ENCODE peak calls at places on chromosomes 6 and 20, in ten cellular contexts. N is mammary epithelial cell, U is HCT116, Z is fibroblast of lung, V is K562, A is MM.1S, K is astrocyte, B is hepatocyte, G is GM23248, W is neural progenitor cell. O is an unnamed sample.

GRCh38 chr6:157946865-157947532 is 34.7 kb upstream of the SYNJ2 start:
- DNase-seq in V (peak; percentile 64), Z (peak; percentile 28), K (no peak), W (peak; percentile 47), A (peak; percentile 12), B (no peak), U (no peak), N (no peak), G (peak; percentile 21), O (no peak)

GRCh38 chr20:56069016-56069415 is 63.7 kb upstream of the CBLN4 start:
- DNase-seq in V (no peak), A (no peak), Z (no peak), W (no peak), K (no peak), U (no peak), G (no peak), B (no peak), N (no peak), O (no peak)

GRCh38 chr6:31723245-31723979 is at the start of gene MPIG6B:
- DNase-seq in G (no peak), N (no peak), K (no peak), V (no peak), A (no peak), B (no peak), Z (no peak), W (no peak), U (no peak), O (no peak)

GRCh38 chr6:119109654-119110325 is 31.3 kb upstream of the FAM184A start:
- DNase-seq in V (no peak), N (no peak), K (no peak), B (no peak), W (no peak), A (peak; percentile 21), G (peak; percentile 14), U (no peak), Z (no peak), O (no peak)

GRCh38 chr20:56626367-56627121 is 2.6 kb upstream of the TFAP2C start:
- DNase-seq in N (no peak), Z (no peak), A (no peak), K (no peak), B (peak; percentile 71), U (peak; percentile 10), W (peak; percentile 89), G (peak; percentile 52), V (peak; percentile 67), O (peak; percentile 86)

GRCh38 chr6:131379951-131380350 is 193.1 kb upstream of the ARG1 start:
- DNase-seq in N (peak; percentile 56), G (peak; percentile 91), U (no peak), Z (peak; percentile 27), A (no peak), B (peak; percentile 23), V (no peak), K (peak; percentile 92), W (no peak), O (no peak)

GRCh38 chr20:14915356-14915755 is 577.9 kb upstream of the FLRT3 start:
- DNase-seq in Z (no peak), V (no peak), N (no peak), G (no peak), W (no peak), B (peak; percentile 21), A (no peak), U (no peak), K (no peak), O (no peak)

GRCh38 chr6:75609639-75610590 is 8.2 kb downstream of the SENP6 start:
- DNase-seq in U (no peak), Z (peak; percentile 18), V (no peak), B (no peak), G (peak; percentile 34), W (no peak), K (peak; percentile 77), A (no peak), N (peak; percentile 9), O (no peak)

GRCh38 chr6:158828807-158829206 is 9.6 kb upstream of the EZR start:
- DNase-seq in K (no peak), N (no peak), V (no peak), B (no peak), U (no peak), G (no peak), A (no peak), W (no peak), Z (no peak), O (no peak)

GRCh38 chr20:1764136-1765033 is 106.8 kb upstream of the SIRPG start:
- DNase-seq in Z (peak; percentile 87), N (peak; percentile 66), G (peak; percentile 88), A (peak; percentile 81), B (peak; percentile 84), K (peak; percentile 71), V (peak; percentile 50), U (peak; percentile 78), W (peak; percentile 80), O (peak; percentile 76)

DNA sequence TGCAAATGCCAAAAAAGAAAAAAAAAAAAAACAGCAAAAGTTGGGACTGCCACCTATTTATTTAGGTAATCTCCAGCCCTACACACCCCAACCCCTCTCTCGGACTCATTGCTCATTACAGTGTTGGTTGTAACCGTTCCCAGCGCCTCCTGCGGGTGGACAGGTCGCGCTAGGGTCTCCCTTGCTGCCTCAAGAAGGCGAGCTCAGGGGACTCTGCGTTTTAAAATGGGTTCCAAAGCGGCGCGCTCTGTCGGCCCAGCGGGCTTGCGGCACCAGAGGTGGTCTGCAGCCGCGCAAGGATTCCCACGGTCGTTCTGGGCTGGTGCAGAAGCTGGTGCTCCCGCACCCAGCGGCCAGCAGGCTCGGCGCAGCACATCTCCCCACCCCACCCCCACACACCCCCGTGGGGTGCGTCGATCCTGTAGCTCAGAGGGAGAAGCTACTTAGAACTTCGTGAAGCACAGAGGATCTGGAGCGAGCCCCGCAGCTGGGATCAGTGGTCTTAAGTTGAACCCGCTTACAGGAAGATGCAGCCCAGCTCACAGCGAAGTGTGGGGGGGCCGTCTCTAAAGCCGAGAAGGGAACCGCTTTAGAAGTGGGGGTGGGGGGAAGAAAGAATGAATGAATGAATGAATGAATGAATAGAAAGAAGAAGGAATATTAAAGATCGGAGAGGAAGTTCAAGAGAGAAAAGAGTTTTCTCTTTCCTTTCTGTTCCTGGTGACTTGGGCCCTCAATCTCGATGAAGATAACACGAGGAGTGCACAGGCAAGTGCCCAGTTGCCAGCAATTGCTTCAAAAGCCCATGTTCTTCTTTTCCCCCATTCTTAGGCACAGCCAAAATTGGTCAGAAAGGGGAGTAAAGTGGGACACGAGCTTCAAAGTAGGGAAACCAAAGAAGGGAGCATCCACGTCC is 766 bp downstream of the TFAP2A start:
- DNase-seq in N (peak; percentile 71), W (peak; percentile 78), G (peak; percentile 65), V (no peak), B (peak; percentile 46), A (no peak), U (no peak), K (no peak), Z (no peak), O (peak; percentile 63)
- TF ChIP-seq EZH2 in N (no peak), W (peak; percentile 84), G (peak; percentile 80), V (no peak), B (peak; percentile 10), A (no peak), U (no peak), K (peak; percentile 76), Z (no peak), O (no peak)

DNA sequence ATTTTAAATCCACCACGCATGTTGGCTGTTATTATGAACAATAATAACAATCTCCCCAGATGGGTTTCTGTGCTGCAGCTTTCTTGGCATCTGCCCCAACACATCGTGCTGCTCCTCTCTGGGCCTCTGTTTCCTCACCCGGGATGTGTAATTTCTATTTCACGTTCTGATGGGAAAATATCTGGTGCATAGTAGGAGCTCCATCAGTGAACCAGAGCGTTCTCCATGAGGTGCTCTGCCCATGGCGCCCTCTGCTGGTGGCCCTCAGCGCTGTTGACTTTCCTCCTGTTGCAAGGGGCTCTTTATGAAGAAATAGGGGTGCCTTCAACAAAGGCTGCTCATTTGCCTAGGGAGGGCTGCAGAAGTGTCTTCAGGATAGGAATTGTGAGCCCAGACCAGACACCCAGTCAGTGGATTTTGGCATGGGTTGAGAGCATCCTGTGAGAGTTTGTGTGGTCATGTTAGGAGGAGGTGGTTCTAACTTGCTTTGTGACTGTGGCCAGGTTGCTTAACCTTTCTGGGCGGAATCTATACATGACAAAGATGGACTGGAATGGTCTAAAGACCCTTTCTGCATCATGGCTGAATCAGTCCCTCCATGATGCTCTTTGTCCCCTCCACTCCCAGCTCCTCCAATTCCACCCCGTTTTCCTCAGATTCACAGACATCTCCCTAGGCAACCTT is 8.1 kb downstream of the SCRT2 start:
- DNase-seq in U (no peak), A (peak; percentile 45), K (no peak), N (no peak), Z (peak; percentile 45), G (peak; percentile 59), B (peak; percentile 46), V (peak; percentile 67), W (peak; percentile 80), O (peak; percentile 55)
- H2AFZ ChIP-seq in U (peak overlapping the region; percentile 57), A (no peak overlapping the region), K (no peak overlapping the region), N (no peak overlapping the region), Z (no peak overlapping the region), G (no peak overlapping the region), B (no peak overlapping the region), V (peak overlapping the region; percentile 72), W (no peak overlapping the region), O (no peak overlapping the region)

GRCh38 chr6:72621243-72622093 is at the start of gene KCNQ5:
- DNase-seq in W (peak; percentile 49), V (peak; percentile 50), U (no peak), B (peak; percentile 8), G (peak; percentile 67), A (no peak), N (peak; percentile 20), K (no peak), Z (no peak), O (peak; percentile 12)
- TF ChIP-seq EZH2 in W (peak; percentile 90), V (no peak), U (no peak), B (no peak), G (no peak), A (no peak), N (no peak), K (peak; percentile 61), Z (no peak), O (no peak)

GRCh38 chr20:53827996-53828672 is 234.5 kb upstream of the ZNF217 start:
- DNase-seq in N (peak; percentile 91), G (peak; percentile 92), Z (peak; percentile 100), V (no peak), B (peak; percentile 67), W (no peak), K (peak; percentile 96), U (peak; percentile 12), A (no peak), O (peak; percentile 89)
- H2AFZ ChIP-seq in N (peak overlapping the region; percentile 47), G (no peak overlapping the region), Z (no peak overlapping the region), V (peak overlapping the region; percentile 97), B (no peak overlapping the region), W (peak overlapping the region; percentile 87), K (no peak overlapping the region), U (peak overlapping the region; percentile 60), A (no peak overlapping the region), O (peak overlapping the region; percentile 53)

DNA sequence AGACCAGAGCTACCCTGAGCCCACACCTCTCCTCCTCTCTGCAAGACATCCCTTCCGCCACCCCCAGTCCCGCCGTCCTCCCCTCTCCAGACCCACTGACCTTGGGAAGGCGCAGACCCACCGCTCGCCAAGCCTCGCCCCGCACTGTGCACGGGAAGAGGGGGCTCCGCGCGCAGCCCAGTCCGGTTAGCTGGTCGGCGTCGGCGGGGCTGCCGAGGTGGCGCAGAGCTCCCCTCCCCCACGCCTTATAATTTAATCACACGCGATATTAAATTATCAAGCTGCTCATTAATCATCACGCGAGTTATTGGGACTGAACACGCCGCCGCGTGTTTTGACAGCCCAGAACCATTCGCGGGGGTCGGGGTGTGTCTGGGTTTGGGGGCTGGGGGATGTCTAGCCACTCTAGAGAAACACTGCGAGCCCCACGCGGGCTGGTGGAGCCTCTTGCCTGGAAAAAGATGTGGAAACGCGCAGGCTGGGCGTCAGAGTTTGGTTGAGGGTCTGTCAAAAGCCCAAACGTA is at the start of gene LINC00237:
- DNase-seq in K (no peak), N (no peak), G (no peak), B (no peak), A (no peak), U (no peak), Z (no peak), W (peak; percentile 46), V (no peak), O (no peak)
- TF ChIP-seq EZH2 in K (no peak), N (peak; percentile 97), G (no peak), B (peak; percentile 87), A (no peak), U (no peak), Z (peak; percentile 18), W (peak; percentile 93), V (no peak), O (no peak)